ENCODE peak calls at places on chromosome 1, in seven cellular contexts. B is germinal center, P is progenitor cell of endocrine pancreas, R is SHP77, T is H54, I is HAP-1, O is Daoy. G is an unnamed sample.
A peak's percentile ranks its signal among the peaks of the same experiment; 100 is the strongest.

GRCh38 chr1:53851571-53852282 is 13.6 kb upstream of the NDC1 start:
- DNase-seq in P (no peak), O (no peak), T (no peak), I (no peak), R (no peak), B (no peak), G (no peak)

GRCh38 chr1:182625716-182626504 is 21.7 kb upstream of the RGS16 start:
- DNase-seq in B (no peak), R (no peak), P (no peak), I (no peak), T (no peak), O (peak; percentile 42), G (no peak)

GRCh38 chr1:71049951-71050598 is 2.5 kb upstream of the PTGER3 start:
- DNase-seq in R (peak; percentile 27), O (peak; percentile 65), P (peak; percentile 20), B (peak; percentile 47), T (peak; percentile 32), I (peak; percentile 71), G (peak; percentile 80)

GRCh38 chr1:229855999-229856650 is 210.9 kb upstream of the GALNT2 start:
- DNase-seq in B (peak; percentile 80), O (peak; percentile 15), I (no peak), R (peak; percentile 72), P (no peak), T (no peak), G (no peak)

GRCh38 chr1:1629430-1630190 is 2.4 kb upstream of the MMP23B start:
- DNase-seq in T (no peak), P (no peak), O (no peak), B (peak; percentile 74), I (no peak), R (no peak), G (no peak)

GRCh38 chr1:77556045-77556444 is 126.4 kb downstream of the ZZZ3 start:
- DNase-seq in R (no peak), P (no peak), T (no peak), I (no peak), O (no peak), B (no peak), G (no peak)

GRCh38 chr1:2540816-2541492 is 10.9 kb upstream of the HES5 start:
- DNase-seq in B (no peak), T (no peak), R (no peak), I (no peak), O (no peak), P (no peak), G (no peak)

GRCh38 chr1:226002667-226003501 is 3.7 kb upstream of the SDE2 start:
- DNase-seq in I (peak; percentile 84), T (peak; percentile 67), B (peak; percentile 17), P (no peak), R (peak; percentile 87), O (peak; percentile 73), G (peak; percentile 80)

GRCh38 chr1:38929476-38929875 is 12.2 kb downstream of the RHBDL2 start:
- DNase-seq in B (no peak), P (no peak), I (no peak), R (no peak), T (no peak), O (peak; percentile 14), G (peak; percentile 29)

GRCh38 chr1:150477320-150477719 is 9.9 kb upstream of the TARS2 start:
- DNase-seq in I (no peak), O (no peak), R (no peak), T (no peak), B (no peak), P (no peak), G (no peak)

GRCh38 chr1:91864017-91864700 is 21.8 kb downstream of the TGFBR3 start:
- DNase-seq in T (no peak), I (peak; percentile 73), P (no peak), B (no peak), R (no peak), O (peak; percentile 77), G (peak; percentile 40)

GRCh38 chr1:219308367-219308766 is 134.7 kb downstream of the LYPLAL1 start:
- DNase-seq in O (no peak), B (no peak), T (no peak), I (no peak), R (no peak), P (no peak), G (no peak)

GRCh38 chr1:25819496-25820246 is at the start of gene MTFR1L:
- DNase-seq in R (peak; percentile 70), T (peak; percentile 86), P (peak; percentile 78), I (peak; percentile 75), O (peak; percentile 90), B (peak; percentile 96), G (peak; percentile 70)

GRCh38 chr1:205069371-205070125 is 14.7 kb downstream of the TMEM81 start:
- DNase-seq in R (no peak), I (no peak), T (no peak), P (no peak), B (no peak), O (no peak), G (no peak)

GRCh38 chr1:230381049-230381467 is 45.1 kb downstream of the PGBD5 start:
- DNase-seq in O (no peak), B (no peak), R (no peak), I (no peak), P (no peak), T (no peak), G (no peak)

GRCh38 chr1:93964777-93965200 is 55.6 kb upstream of the GCLM start:
- DNase-seq in I (no peak), P (no peak), B (no peak), R (no peak), T (no peak), O (peak; percentile 89), G (peak; percentile 65)

GRCh38 chr1:68496680-68497357 is at the start of gene DEPDC1:
- DNase-seq in O (peak; percentile 99), R (peak; percentile 87), B (peak; percentile 94), T (peak; percentile 89), I (peak; percentile 95), P (peak; percentile 98), G (peak; percentile 97)

GRCh38 chr1:21651214-21652042 is 17.7 kb downstream of the RAP1GAP start:
- DNase-seq in B (peak; percentile 35), R (no peak), T (no peak), P (no peak), O (peak; percentile 66), I (peak; percentile 36), G (no peak)

GRCh38 chr1:118928739-118929554 is 59.2 kb downstream of the TBX15 start:
- DNase-seq in I (peak; percentile 13), T (no peak), R (no peak), P (peak; percentile 45), B (no peak), O (peak; percentile 41), G (no peak)

GRCh38 chr1:7650801-7651200 is 120.3 kb upstream of the VAMP3 start:
- DNase-seq in P (no peak), R (peak; percentile 31), O (no peak), T (no peak), B (no peak), I (no peak), G (no peak)

GRCh38 chr1:202656951-202657646 is 53.2 kb downstream of the SYT2 start:
- DNase-seq in P (peak; percentile 63), I (peak; percentile 34), T (peak; percentile 68), O (peak; percentile 47), B (no peak), R (no peak), G (peak; percentile 21)

GRCh38 chr1:34906756-34907155 is 22.7 kb downstream of the DLGAP3 start:
- DNase-seq in P (no peak), B (no peak), R (no peak), T (no peak), O (no peak), I (no peak), G (no peak)

GRCh38 chr1:41361495-41362356 is 492 bp downstream of the FOXO6 start:
- DNase-seq in R (peak; percentile 37), B (no peak), I (peak; percentile 28), T (no peak), P (no peak), O (no peak), G (no peak)

GRCh38 chr1:40058453-40059291 is 18.1 kb downstream of the CAP1 start:
- DNase-seq in B (no peak), O (no peak), P (no peak), I (no peak), T (no peak), R (no peak), G (no peak)

GRCh38 chr1:42167611-42168396 is 3.3 kb upstream of the GUCA2A start:
- DNase-seq in R (no peak), I (no peak), O (peak; percentile 47), B (no peak), P (no peak), T (no peak), G (no peak)

GRCh38 chr1:1760345-1760650 is 18.0 kb downstream of the NADK start:
- DNase-seq in I (no peak), B (no peak), T (no peak), P (no peak), O (no peak), R (no peak), G (no peak)

GRCh38 chr1:48556161-48556850 is 84.3 kb upstream of the SPATA6 start:
- DNase-seq in T (no peak), R (no peak), P (no peak), I (no peak), B (no peak), O (peak; percentile 23), G (no peak)

GRCh38 chr1:234216116-234216703 is 157.0 kb upstream of the COA6 start:
- DNase-seq in B (no peak), T (no peak), I (no peak), P (no peak), O (no peak), R (no peak), G (no peak)

GRCh38 chr1:225446298-225446941 is 18.6 kb upstream of the LBR start:
- DNase-seq in I (no peak), P (no peak), R (no peak), O (no peak), B (no peak), T (no peak), G (no peak)

GRCh38 chr1:109499661-109500536 is 6.0 kb downstream of the CYB561D1 start:
- DNase-seq in B (no peak), R (peak; percentile 13), O (peak; percentile 53), I (no peak), T (no peak), P (no peak), G (no peak)

GRCh38 chr1:186662752-186663151 is 17.5 kb downstream of the PTGS2 start:
- DNase-seq in O (peak; percentile 23), R (no peak), T (no peak), B (no peak), I (no peak), P (no peak), G (no peak)

GRCh38 chr1:234199476-234200127 is 173.7 kb upstream of the COA6 start:
- DNase-seq in T (no peak), O (no peak), B (no peak), R (no peak), I (no peak), P (no peak), G (no peak)

GRCh38 chr1:15186846-15187151 is 33.3 kb downstream of the TMEM51 start:
- DNase-seq in T (no peak), I (no peak), B (no peak), P (no peak), R (no peak), O (no peak), G (no peak)